ENCODE peak calls at places on chromosomes 13 and 19, in four cellular contexts. P is astrocyte, S is fibroblast of mammary gland, Q is IMR-90. U is an unnamed sample.

GRCh38 chr13:24225062-24225461 is 64.5 kb downstream of the SPATA13 start:
- DNase-seq in P (no peak), S (no peak), Q (no peak), U (no peak)

GRCh38 chr13:111460548-111461444 is 140.4 kb downstream of the TEX29 start:
- DNase-seq in P (peak; percentile 14), S (peak; percentile 50), Q (peak; percentile 47), U (peak; percentile 24)

GRCh38 chr19:48637449-48637947 is 319 bp upstream of the DBP start:
- DNase-seq in P (peak; percentile 97), S (peak; percentile 93), Q (peak; percentile 99), U (peak; percentile 99)

GRCh38 chr13:94143624-94144350 is 335.7 kb downstream of the DCT start:
- DNase-seq in P (no peak), S (no peak), Q (no peak), U (no peak)

GRCh38 chr13:70568571-70568970 is 460.3 kb upstream of the KLHL1 start:
- DNase-seq in P (peak; percentile 16), S (peak; percentile 42), Q (peak; percentile 26), U (no peak)

GRCh38 chr13:100356889-100357288 is 231.7 kb downstream of the GGACT start:
- DNase-seq in P (no peak), S (no peak), Q (peak; percentile 64), U (no peak)

GRCh38 chr13:76503756-76504155 is 382.4 kb downstream of the KCTD12 start:
- DNase-seq in P (no peak), S (no peak), Q (no peak), U (no peak)

GRCh38 chr13:34719060-34719875 is 222.8 kb upstream of the NBEA start:
- DNase-seq in P (no peak), S (no peak), Q (no peak), U (no peak)

GRCh38 chr19:10230155-10230903 is 802 bp downstream of the S1PR2 start:
- DNase-seq in P (no peak), S (no peak), Q (peak; percentile 58), U (peak; percentile 15)

GRCh38 chr13:98335721-98336120 is 158.7 kb upstream of the RNF113B start:
- DNase-seq in P (no peak), S (no peak), Q (no peak), U (no peak)

GRCh38 chr19:37928527-37929286 is 21.7 kb downstream of the SIPA1L3 start:
- DNase-seq in P (no peak), S (no peak), Q (no peak), U (no peak)

GRCh38 chr13:93364166-93364565 is 137.6 kb downstream of the GPC6 start:
- DNase-seq in P (peak; percentile 64), S (peak; percentile 64), Q (peak; percentile 91), U (no peak)

GRCh38 chr19:45854167-45854778 is 8.7 kb downstream of the SYMPK start:
- DNase-seq in P (no peak), S (no peak), Q (no peak), U (no peak)

GRCh38 chr19:45847661-45848060 is 15.3 kb downstream of the SYMPK start:
- DNase-seq in P (no peak), S (no peak), Q (no peak), U (no peak)

GRCh38 chr19:45852145-45852750 is 10.7 kb downstream of the SYMPK start:
- DNase-seq in P (peak; percentile 27), S (peak; percentile 67), Q (no peak), U (no peak)

GRCh38 chr19:45852941-45853340 is 10.0 kb downstream of the SYMPK start:
- DNase-seq in P (no peak), S (peak; percentile 15), Q (no peak), U (no peak)

DNA sequence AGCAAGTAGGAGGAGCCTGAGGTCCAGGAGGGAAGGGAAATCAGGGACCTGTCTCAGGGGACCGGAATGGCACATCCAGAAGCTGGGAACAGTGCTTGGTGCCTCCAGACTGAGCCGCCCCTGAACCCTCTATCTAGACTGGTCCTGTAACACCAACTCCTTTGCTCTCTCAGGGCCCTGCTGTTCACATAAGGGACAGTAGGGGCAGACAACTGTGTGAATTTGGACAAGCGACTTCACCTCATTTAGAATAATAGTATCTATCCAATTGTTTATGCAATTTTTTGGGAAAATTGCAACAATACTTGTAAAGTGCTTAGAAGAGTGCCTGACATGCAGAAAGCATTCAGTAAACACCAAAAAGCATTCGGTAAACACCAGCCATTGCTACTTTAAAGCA is 14.0 kb downstream of the SYMPK start:
- DNase-seq in P (no peak), S (peak; percentile 6), Q (no peak), U (no peak)
- TF ChIP-seq CTCF in P (peak; percentile 34), S (peak; percentile 36), Q (peak; percentile 14), U (no peak)

DNA sequence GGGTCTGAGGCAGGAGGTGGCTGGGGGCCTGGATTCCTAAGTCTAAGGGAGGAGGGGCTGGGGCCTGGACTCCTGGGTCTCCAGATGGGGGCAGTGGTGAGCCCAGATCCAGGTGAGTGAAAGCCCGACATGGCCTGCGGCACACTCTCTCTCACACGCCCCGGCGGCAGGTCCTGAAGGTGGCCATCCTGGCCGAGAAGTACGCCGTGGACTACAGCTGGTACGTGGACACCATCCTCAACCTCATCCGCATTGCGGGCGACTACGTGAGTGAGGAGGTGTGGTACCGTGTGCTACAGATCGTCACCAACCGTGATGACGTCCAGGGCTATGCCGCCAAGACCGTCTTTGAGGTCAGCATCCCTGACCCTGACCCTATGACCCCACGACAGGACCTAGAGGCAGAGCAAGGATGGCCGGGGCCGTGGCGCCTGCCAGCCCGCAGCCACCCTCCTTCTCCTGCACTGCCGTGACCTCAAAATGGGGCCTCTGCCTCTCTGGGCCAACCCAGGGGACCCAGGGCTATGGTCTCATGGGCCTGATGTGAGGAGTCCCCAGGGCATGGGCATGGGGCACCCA is 13.2 kb downstream of the FUZ start:
- DNase-seq in P (no peak), S (no peak), Q (no peak), U (no peak)
- TF ChIP-seq CTCF in P (no peak), S (peak; percentile 21), Q (peak; percentile 11), U (peak; percentile 33)

GRCh38 chr19:35478794-35479193 is 11.5 kb downstream of the KRTDAP start:
- DNase-seq in P (no peak), S (no peak), Q (no peak), U (no peak)

GRCh38 chr19:35471946-35472345 is 18.3 kb downstream of the KRTDAP start:
- DNase-seq in P (no peak), S (no peak), Q (no peak), U (no peak)

GRCh38 chr19:35474104-35474503 is 16.2 kb downstream of the KRTDAP start:
- DNase-seq in P (no peak), S (no peak), Q (no peak), U (no peak)

GRCh38 chr19:35479278-35479677 is 11.0 kb downstream of the KRTDAP start:
- DNase-seq in P (no peak), S (no peak), Q (no peak), U (no peak)

GRCh38 chr19:35476149-35476548 is 14.1 kb downstream of the KRTDAP start:
- DNase-seq in P (no peak), S (no peak), Q (no peak), U (peak; percentile 23)
- TF ChIP-seq CTCF in P (no peak), S (peak; percentile 4), Q (no peak), U (no peak)

GRCh38 chr13:45817833-45818232 is 33.7 kb downstream of the SIAH3 start:
- DNase-seq in P (no peak), S (no peak), Q (no peak), U (no peak)
- TF ChIP-seq CTCF in P (no peak), S (peak; percentile 9), Q (no peak), U (no peak)

GRCh38 chr19:52601025-52601973 is 31.2 kb downstream of the ZNF701 start:
- DNase-seq in P (peak; percentile 80), S (peak; percentile 86), Q (peak; percentile 87), U (peak; percentile 76)
- TF ChIP-seq CTCF in P (no peak), S (peak; percentile 10), Q (peak; percentile 34), U (no peak)

DNA sequence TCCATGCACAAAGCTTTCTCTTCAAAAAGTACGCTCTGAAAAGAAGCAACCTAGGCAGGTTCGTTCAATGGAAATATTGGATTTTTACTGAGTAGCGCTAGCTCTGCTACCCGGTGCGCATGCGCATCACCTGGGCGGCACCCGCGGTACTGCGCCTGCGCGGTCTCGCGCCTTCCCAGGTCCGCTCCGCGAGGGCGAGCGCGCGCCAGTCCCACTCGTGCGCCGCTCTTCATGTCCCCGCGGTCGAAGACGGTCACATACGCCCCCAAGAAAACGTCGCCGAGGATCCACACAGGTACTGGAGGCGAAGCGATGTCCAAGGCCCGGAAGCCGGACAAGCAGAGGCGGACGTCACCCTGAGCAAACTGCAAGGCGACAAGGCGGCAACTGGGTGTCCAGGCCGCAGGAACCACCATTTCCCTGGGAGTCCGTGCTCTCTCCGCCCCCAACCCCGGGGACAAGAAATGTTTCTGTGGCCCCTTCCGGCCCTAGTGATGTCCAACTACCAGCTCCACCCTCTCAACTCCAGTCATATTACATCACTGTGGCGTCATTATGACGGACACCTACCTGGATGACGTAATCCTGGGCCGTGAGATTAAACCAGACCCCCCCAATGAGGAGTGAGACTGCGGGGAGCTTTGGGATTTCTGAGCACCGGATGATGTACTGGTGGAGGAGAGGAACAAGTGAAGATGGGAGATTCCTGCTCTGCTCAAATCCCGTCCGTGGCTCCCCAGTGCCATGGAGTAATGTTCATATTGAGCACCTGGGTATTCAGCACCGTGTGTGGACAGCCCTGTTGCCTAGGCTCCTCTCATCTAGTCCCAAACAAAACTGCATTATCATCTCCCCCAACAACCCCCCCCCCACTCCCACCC is 4.8 kb upstream of the KCNC3 start:
- DNase-seq in P (peak; percentile 6), S (no peak), Q (no peak), U (peak; percentile 90)
- TF ChIP-seq CTCF in P (no peak), S (no peak), Q (no peak), U (no peak)

DNA sequence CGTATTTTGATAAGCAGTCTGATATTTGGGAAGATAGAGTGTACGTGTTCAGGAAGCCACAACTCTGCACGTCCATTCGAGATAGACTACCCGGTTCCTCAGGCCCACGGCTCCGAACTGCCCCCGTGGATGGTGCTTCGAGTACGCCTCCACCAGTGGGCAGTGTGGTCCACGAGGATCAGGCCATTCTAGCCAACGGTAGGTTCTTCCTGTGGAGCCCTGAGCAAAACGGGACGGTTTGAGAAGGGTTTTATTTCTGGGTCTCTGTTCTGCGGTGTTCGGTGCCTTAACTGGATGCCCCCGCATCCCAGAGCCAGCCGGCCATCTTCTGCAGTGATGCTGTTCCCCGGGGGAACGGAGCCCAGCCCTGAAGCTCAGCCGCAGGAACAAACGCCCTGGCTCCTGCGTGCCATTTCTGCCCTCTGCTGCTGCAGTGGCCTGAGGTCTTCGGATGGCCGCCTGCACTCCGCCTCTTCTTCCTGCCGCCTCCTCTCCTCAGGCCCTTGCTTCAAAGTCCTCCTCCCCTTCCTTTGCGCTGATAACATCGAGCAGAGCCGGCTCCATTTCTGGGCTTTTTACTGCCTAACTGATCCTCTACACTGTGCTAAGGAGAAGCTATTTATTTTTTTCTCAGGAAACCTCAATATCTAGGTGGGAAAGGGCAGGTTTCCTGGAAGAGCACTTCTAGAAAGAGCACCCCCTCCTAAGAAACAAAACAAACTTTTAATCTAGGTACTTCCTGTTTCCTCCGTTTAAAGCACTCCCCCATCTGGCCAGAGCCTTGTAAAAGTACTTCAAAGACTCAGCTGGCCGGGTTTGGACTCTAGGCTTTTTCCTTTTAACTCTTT is 36.2 kb upstream of the SLC46A3 start:
- DNase-seq in P (no peak), S (no peak), Q (peak; percentile 13), U (no peak)
- TF ChIP-seq CTCF in P (no peak), S (no peak), Q (peak; percentile 14), U (no peak)

GRCh38 chr19:2604747-2605329 is 97.7 kb downstream of the GNG7 start:
- DNase-seq in P (no peak), S (no peak), Q (no peak), U (no peak)

GRCh38 chr19:2600914-2601870 is 101.3 kb downstream of the GNG7 start:
- DNase-seq in P (no peak), S (no peak), Q (no peak), U (no peak)

GRCh38 chr19:2607712-2608601 is 94.5 kb downstream of the GNG7 start:
- DNase-seq in P (no peak), S (no peak), Q (no peak), U (no peak)

GRCh38 chr19:2603320-2603719 is 99.2 kb downstream of the GNG7 start:
- DNase-seq in P (peak; percentile 79), S (peak; percentile 52), Q (no peak), U (no peak)

GRCh38 chr19:2602391-2603181 is 99.9 kb downstream of the GNG7 start:
- DNase-seq in P (peak; percentile 96), S (peak; percentile 96), Q (peak; percentile 81), U (peak; percentile 47)
- TF ChIP-seq CTCF in P (no peak), S (no peak), Q (no peak), U (no peak)